ENCODE peak calls at places on chromosomes 2 and 18, in six cellular contexts. G is thyroid gland; F is endodermal cell; R is CD8-positive, alpha-beta memory T cell; L is psoas muscle; U is fibroblast of pulmonary artery. A is an unnamed sample.

GRCh38 chr18:45670281-45670962 is 53.6 kb upstream of the SLC14A1 start:
- DNase-seq in G (no peak), F (peak; percentile 39), R (peak; percentile 33), L (peak; percentile 28), U (peak; percentile 73), A (peak; percentile 76)

GRCh38 chr2:73971722-73972121 is 13.0 kb upstream of the TET3 start:
- DNase-seq in G (no peak), F (no peak), R (no peak), L (no peak), U (no peak), A (no peak)

GRCh38 chr18:2515908-2516625 is 55.2 kb downstream of the METTL4 start:
- DNase-seq in G (no peak), F (no peak), R (peak; percentile 2), L (no peak), U (peak; percentile 94), A (no peak)

GRCh38 chr2:235537186-235537585 is 43.3 kb downstream of the AGAP1 start:
- DNase-seq in G (no peak), F (no peak), R (no peak), L (no peak), U (no peak), A (no peak)

GRCh38 chr18:21164746-21165145 is 53.1 kb upstream of the ROCK1 start:
- DNase-seq in G (no peak), F (no peak), R (no peak), L (no peak), U (peak; percentile 14), A (no peak)

GRCh38 chr2:238945433-238946150 is 97.7 kb downstream of the TWIST2 start:
- DNase-seq in G (no peak), F (peak; percentile 95), R (no peak), L (peak; percentile 61), U (peak; percentile 69), A (peak; percentile 83)

GRCh38 chr18:24924066-24924716 is 427.8 kb downstream of the ZNF521 start:
- DNase-seq in G (no peak), F (peak; percentile 93), R (no peak), L (no peak), U (no peak), A (no peak)

GRCh38 chr2:55992465-55992864 is 68.9 kb upstream of the EFEMP1 start:
- DNase-seq in G (peak; percentile 5), F (no peak), R (no peak), L (no peak), U (peak; percentile 100), A (peak; percentile 77)

GRCh38 chr18:24878289-24878688 is 417.9 kb downstream of the HRH4 start:
- DNase-seq in G (no peak), F (no peak), R (no peak), L (no peak), U (peak; percentile 74), A (no peak)

GRCh38 chr18:44937985-44938384 is 257.3 kb downstream of the SETBP1 start:
- DNase-seq in G (no peak), F (peak; percentile 71), R (no peak), L (no peak), U (no peak), A (no peak)

GRCh38 chr18:25284861-25285574 is 66.9 kb downstream of the ZNF521 start:
- DNase-seq in G (no peak), F (peak; percentile 41), R (no peak), L (peak; percentile 44), U (peak; percentile 75), A (no peak)

GRCh38 chr2:233409286-233409991 is 55.1 kb downstream of the DGKD start:
- DNase-seq in G (no peak), F (no peak), R (peak; percentile 66), L (no peak), U (no peak), A (no peak)

GRCh38 chr2:55148269-55148668 is 83.8 kb downstream of the CLHC1 start:
- DNase-seq in G (no peak), F (no peak), R (no peak), L (no peak), U (peak; percentile 62), A (no peak)

GRCh38 chr2:48474599-48475298 is 55.2 kb upstream of the STON1 start:
- DNase-seq in G (no peak), F (no peak), R (no peak), L (no peak), U (peak; percentile 77), A (no peak)

GRCh38 chr2:10556271-10557140 is 108.4 kb upstream of the ODC1 start:
- DNase-seq in G (no peak), F (no peak), R (no peak), L (no peak), U (no peak), A (no peak)

GRCh38 chr2:216700778-216701177 is 5.4 kb upstream of the IGFBP5 start:
- DNase-seq in G (no peak), F (no peak), R (no peak), L (no peak), U (no peak), A (no peak)

GRCh38 chr2:26892133-26892532 is 44.2 kb downstream of the DPYSL5 start:
- DNase-seq in G (no peak), F (no peak), R (no peak), L (no peak), U (no peak), A (no peak)

GRCh38 chr2:96265349-96265839 is 403 bp downstream of the TMEM127 start:
- DNase-seq in G (peak; percentile 63), F (peak; percentile 85), R (no peak), L (no peak), U (no peak), A (no peak)

GRCh38 chr2:201833796-201834195 is 27.5 kb downstream of the CDK15 start:
- DNase-seq in G (no peak), F (no peak), R (no peak), L (no peak), U (no peak), A (no peak)

GRCh38 chr2:128403814-128404708 is 85.4 kb upstream of the HS6ST1 start:
- DNase-seq in G (no peak), F (peak; percentile 24), R (no peak), L (no peak), U (no peak), A (no peak)

GRCh38 chr2:70822843-70823629 is 2.6 kb upstream of the CLEC4F start:
- DNase-seq in G (no peak), F (no peak), R (no peak), L (no peak), U (no peak), A (no peak)

DNA sequence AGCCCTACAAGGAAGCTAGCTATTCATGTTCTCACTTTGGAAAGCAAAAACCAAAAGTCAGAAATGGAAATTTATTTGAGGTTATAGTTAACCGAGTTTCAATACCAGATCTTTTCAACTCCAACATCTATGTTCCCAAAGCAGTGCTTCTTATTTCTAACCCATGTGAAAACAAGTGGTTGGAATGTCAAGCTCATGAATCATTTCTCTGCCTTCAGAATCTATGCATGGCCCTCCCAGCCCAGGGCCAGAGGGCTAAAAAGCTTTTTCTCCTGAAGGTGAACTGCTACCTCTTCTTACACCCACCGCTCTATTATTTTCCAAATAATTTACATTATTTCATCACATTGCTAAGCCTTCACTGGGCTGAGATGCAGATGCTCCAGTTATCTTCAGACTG is 158.4 kb downstream of the SP3 start:
- DNase-seq in G (no peak), F (no peak), R (no peak), L (no peak), U (peak; percentile 6), A (no peak)
- H3K4me3 ChIP-seq in G (no peak overlapping the region), F (no peak overlapping the region), R (no peak overlapping the region), L (no peak overlapping the region), U (no peak overlapping the region), A (no peak overlapping the region)

GRCh38 chr2:151826737-151827157 is 1.5 kb downstream of the ARL5A start:
- DNase-seq in G (no peak), F (no peak), R (no peak), L (no peak), U (peak; percentile 35), A (no peak)
- H3K4me3 ChIP-seq in G (no peak overlapping the region), F (peak overlapping the region; percentile 94), R (peak overlapping the region; percentile 63), L (peak overlapping the region; percentile 87), U (peak overlapping the region; percentile 71), A (peak overlapping the region; percentile 95)

GRCh38 chr18:67517224-67517765 is 775 bp upstream of the DSEL start:
- DNase-seq in G (peak; percentile 33), F (peak; percentile 61), R (no peak), L (peak; percentile 24), U (no peak), A (peak; percentile 62)
- H3K4me3 ChIP-seq in G (no peak overlapping the region), F (peak overlapping the region; percentile 84), R (peak overlapping the region; percentile 70), L (peak overlapping the region; percentile 93), U (peak overlapping the region; percentile 70), A (peak overlapping the region; percentile 43)

GRCh38 chr2:237593036-237593435 is 2.5 kb upstream of the RAB17 start:
- DNase-seq in G (no peak), F (peak; percentile 51), R (no peak), L (no peak), U (no peak), A (no peak)

GRCh38 chr2:237592425-237592980 is 2.0 kb upstream of the RAB17 start:
- DNase-seq in G (no peak), F (peak; percentile 51), R (no peak), L (no peak), U (no peak), A (no peak)

GRCh38 chr2:237591379-237591881 is 896 bp upstream of the RAB17 start:
- DNase-seq in G (peak; percentile 27), F (peak; percentile 65), R (no peak), L (no peak), U (peak; percentile 59), A (no peak)

GRCh38 chr2:237590272-237591020 is at the start of gene RAB17:
- DNase-seq in G (peak; percentile 94), F (peak; percentile 88), R (no peak), L (no peak), U (peak; percentile 46), A (no peak)

DNA sequence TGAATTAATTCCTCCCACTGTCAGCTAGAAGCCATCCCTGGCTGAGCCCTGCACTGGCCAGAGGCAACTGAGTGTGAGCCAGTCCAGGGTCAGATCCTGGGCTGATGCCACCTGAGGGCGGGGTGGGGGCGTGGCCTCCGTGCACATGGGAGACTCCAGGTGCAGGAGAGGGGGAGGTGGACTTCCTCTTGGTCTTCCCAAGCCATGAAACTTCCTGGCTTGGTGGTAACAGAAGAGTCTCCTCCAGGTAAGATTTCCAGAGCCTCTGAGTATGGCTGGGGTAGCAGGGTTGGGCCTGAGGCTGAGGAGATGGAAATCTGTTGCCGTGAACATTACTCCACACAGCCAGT is 462 bp upstream of the RAB17 start:
- DNase-seq in G (peak; percentile 90), F (peak; percentile 95), R (no peak), L (no peak), U (no peak), A (no peak)
- H3K4me3 ChIP-seq in G (no peak overlapping the region), F (peak overlapping the region; percentile 85), R (no peak overlapping the region), L (no peak overlapping the region), U (no peak overlapping the region), A (no peak overlapping the region)

GRCh38 chr2:108934583-108935230 is 54.3 kb downstream of the EDAR start:
- DNase-seq in G (no peak), F (no peak), R (no peak), L (no peak), U (no peak), A (no peak)
- H3K4me3 ChIP-seq in G (no peak overlapping the region), F (no peak overlapping the region), R (no peak overlapping the region), L (no peak overlapping the region), U (no peak overlapping the region), A (no peak overlapping the region)